ENCODE peak calls at places on chromosome 10, in five cellular contexts. One of them, this sample, is unnamed.

GRCh38 chr10:119597405-119598186 is 832 bp upstream of the TIAL1 start:
- DNase-seq in HEK293T: no peak
- DNase-seq in GM12878: peak
- DNase-seq in H1: no peak
- DNase-seq in HepG2: no peak
- DNase-seq in this sample: no peak

GRCh38 chr10:104642311-104643022 is 1.4 kb downstream of the SORCS3 start:
- DNase-seq in HepG2: peak
- DNase-seq in GM12878: no peak
- DNase-seq in H1: peak
- DNase-seq in HEK293T: peak
- DNase-seq in this sample: peak

GRCh38 chr10:33791295-33791694 is 456.8 kb upstream of the NRP1 start:
- DNase-seq in GM12878: no peak
- DNase-seq in H1: no peak
- DNase-seq in HepG2: peak
- DNase-seq in HEK293T: no peak
- DNase-seq in this sample: no peak

GRCh38 chr10:127991543-127992255 is 84.8 kb downstream of the PTPRE start:
- DNase-seq in HEK293T: no peak
- DNase-seq in HepG2: no peak
- DNase-seq in GM12878: no peak
- DNase-seq in H1: no peak
- DNase-seq in this sample: no peak

GRCh38 chr10:52423369-52423768 is 109.3 kb downstream of the DKK1 start:
- DNase-seq in HepG2: no peak
- DNase-seq in HEK293T: no peak
- DNase-seq in H1: no peak
- DNase-seq in GM12878: no peak
- DNase-seq in this sample: no peak

GRCh38 chr10:2866569-2866968 is 200.8 kb upstream of the PFKP start:
- DNase-seq in H1: no peak
- DNase-seq in HepG2: no peak
- DNase-seq in GM12878: no peak
- DNase-seq in HEK293T: no peak
- DNase-seq in this sample: peak

GRCh38 chr10:65793738-65794425 is 1132.0 kb upstream of the LRRTM3 start:
- DNase-seq in GM12878: no peak
- DNase-seq in H1: no peak
- DNase-seq in HepG2: no peak
- DNase-seq in HEK293T: no peak
- DNase-seq in this sample: no peak

GRCh38 chr10:80163741-80164341 is 31.3 kb downstream of the PLAC9 start:
- DNase-seq in HepG2: no peak
- DNase-seq in HEK293T: no peak
- DNase-seq in GM12878: no peak
- DNase-seq in H1: no peak
- DNase-seq in this sample: no peak

GRCh38 chr10:62083868-62084267 is 182.4 kb downstream of the ARID5B start:
- DNase-seq in H1: no peak
- DNase-seq in HEK293T: peak
- DNase-seq in HepG2: no peak
- DNase-seq in GM12878: no peak
- DNase-seq in this sample: no peak

GRCh38 chr10:49651039-49651835 is 28.2 kb upstream of the C10orf53 start:
- DNase-seq in H1: peak
- DNase-seq in HepG2: no peak
- DNase-seq in HEK293T: no peak
- DNase-seq in GM12878: no peak
- DNase-seq in this sample: no peak

GRCh38 chr10:128629111-128630096 is 503.2 kb upstream of the MKI67 start:
- DNase-seq in GM12878: no peak
- DNase-seq in HepG2: peak
- DNase-seq in HEK293T: no peak
- DNase-seq in H1: no peak
- DNase-seq in this sample: no peak

GRCh38 chr10:120477006-120477722 is 20.1 kb downstream of the PLPP4 start:
- DNase-seq in HepG2: no peak
- DNase-seq in H1: no peak
- DNase-seq in GM12878: no peak
- DNase-seq in HEK293T: no peak
- DNase-seq in this sample: no peak

GRCh38 chr10:83310688-83311087 is 828.6 kb upstream of the GHITM start:
- DNase-seq in HEK293T: no peak
- DNase-seq in H1: no peak
- DNase-seq in HepG2: no peak
- DNase-seq in GM12878: no peak
- DNase-seq in this sample: no peak

GRCh38 chr10:132665946-132666732 is 119.8 kb downstream of the NKX6-2 start:
- DNase-seq in HEK293T: no peak
- DNase-seq in H1: no peak
- DNase-seq in GM12878: no peak
- DNase-seq in HepG2: no peak
- DNase-seq in this sample: no peak

GRCh38 chr10:408223-408622 is 273.0 kb downstream of the ZMYND11 start:
- DNase-seq in HEK293T: no peak
- DNase-seq in H1: no peak
- DNase-seq in HepG2: no peak
- DNase-seq in GM12878: no peak
- DNase-seq in this sample: no peak

GRCh38 chr10:413662-414071 is 275.8 kb downstream of the DIP2C start:
- DNase-seq in GM12878: no peak
- DNase-seq in H1: no peak
- DNase-seq in HEK293T: no peak
- DNase-seq in HepG2: no peak
- DNase-seq in this sample: no peak

GRCh38 chr10:412109-412508 is 276.9 kb downstream of the ZMYND11 start:
- DNase-seq in HepG2: no peak
- DNase-seq in GM12878: no peak
- DNase-seq in HEK293T: no peak
- DNase-seq in H1: no peak
- DNase-seq in this sample: no peak

GRCh38 chr10:409403-410040 is 274.3 kb downstream of the ZMYND11 start:
- DNase-seq in HEK293T: no peak
- DNase-seq in HepG2: no peak
- DNase-seq in GM12878: no peak
- DNase-seq in H1: no peak
- DNase-seq in this sample: no peak

DNA sequence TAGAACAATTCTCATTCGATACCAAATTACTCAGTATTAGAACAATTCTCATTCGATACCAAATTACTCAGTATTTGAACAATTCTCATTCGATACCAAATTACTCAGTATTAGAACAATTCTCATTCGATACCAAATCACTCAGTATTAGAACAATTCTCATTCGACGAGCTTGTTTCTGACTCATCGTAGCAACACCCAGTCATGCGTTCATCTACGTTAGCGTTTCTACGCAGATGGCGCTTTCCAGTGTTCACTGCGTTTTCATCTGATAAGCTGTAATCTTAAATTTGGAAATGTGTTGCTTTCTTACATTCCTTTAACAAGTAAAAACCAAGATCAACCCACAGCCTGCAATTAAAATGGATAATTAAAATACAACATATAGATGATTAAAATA is 276.3 kb downstream of the ZMYND11 start:
- DNase-seq in HepG2: no peak
- DNase-seq in HEK293T: no peak
- DNase-seq in H1: no peak
- DNase-seq in GM12878: no peak
- DNase-seq in this sample: no peak
- TF ChIP-seq SUZ12 in HepG2: no peak
- TF ChIP-seq SUZ12 in HEK293T: no peak
- TF ChIP-seq SUZ12 in H1: no peak
- TF ChIP-seq SUZ12 in GM12878: no peak
- TF ChIP-seq SUZ12 in this sample: no peak

DNA sequence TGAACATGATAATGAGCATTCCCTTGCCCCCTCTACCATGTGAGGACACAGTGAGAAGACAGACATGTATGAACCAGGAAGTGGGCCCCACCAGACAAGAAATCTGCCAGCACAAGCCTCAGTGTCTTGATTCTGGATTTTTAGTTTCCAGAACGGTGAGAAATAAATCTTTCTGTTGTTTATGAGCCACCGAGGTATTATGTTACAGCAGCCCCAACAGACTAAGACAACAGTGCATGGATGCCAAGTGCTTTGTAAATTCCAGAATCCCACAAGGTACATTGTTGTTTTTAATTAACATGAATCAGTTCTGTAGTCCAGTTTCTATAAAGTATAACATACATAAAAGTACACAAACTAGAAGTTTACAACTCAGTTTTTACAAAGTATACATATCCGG is 162.2 kb downstream of the ARHGAP21 start:
- DNase-seq in HepG2: no peak
- DNase-seq in HEK293T: no peak
- DNase-seq in H1: no peak
- DNase-seq in GM12878: no peak
- DNase-seq in this sample: no peak
- TF ChIP-seq SUZ12 in HepG2: no peak
- TF ChIP-seq SUZ12 in HEK293T: no peak
- TF ChIP-seq SUZ12 in H1: no peak
- TF ChIP-seq SUZ12 in GM12878: no peak
- TF ChIP-seq SUZ12 in this sample: no peak

DNA sequence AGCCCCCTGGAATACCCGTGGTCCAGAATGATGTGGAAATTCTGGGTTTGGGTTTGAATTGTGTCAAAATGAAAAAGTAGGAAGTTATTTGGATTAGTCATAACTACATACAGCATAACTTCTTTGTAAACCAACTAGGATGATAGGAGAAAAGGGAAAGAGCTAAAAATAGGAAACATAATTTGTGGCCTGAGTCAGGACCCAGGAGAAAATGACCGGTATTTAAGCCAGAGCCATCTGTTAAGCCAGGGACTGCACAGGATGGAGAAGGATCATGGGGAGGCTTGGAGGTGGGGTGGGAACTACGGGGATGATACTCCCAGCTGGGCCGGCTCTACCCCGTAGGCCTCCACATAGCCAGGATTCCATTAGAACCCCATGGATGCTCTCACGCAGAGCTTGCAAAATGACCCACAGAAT is 98.6 kb downstream of the MYOF start:
- DNase-seq in HepG2: no peak
- DNase-seq in HEK293T: no peak
- DNase-seq in GM12878: no peak
- DNase-seq in H1: no peak
- DNase-seq in this sample: no peak
- TF ChIP-seq SUZ12 in HepG2: no peak
- TF ChIP-seq SUZ12 in HEK293T: no peak
- TF ChIP-seq SUZ12 in GM12878: no peak
- TF ChIP-seq SUZ12 in H1: no peak
- TF ChIP-seq SUZ12 in this sample: no peak

DNA sequence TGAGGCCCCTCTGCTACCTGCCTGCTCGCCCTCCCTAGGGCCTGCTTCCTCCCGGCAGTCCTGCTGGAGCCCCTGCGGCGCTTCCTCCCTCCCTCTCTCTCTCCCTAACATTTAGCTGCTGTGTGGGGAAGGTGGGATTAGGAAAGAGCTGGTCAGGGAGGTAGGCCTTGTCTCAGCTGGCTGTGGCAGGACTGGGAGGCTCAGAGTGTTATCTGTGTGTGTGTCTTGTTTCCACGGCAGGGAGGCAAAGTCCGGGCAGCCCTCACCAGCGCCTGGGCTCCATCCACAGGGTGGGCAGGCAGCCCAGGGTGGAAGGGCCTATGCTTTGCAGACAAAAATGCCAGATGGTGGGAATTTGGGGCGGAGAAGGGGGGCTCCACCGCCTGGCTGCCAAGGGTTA is 105.7 kb downstream of the RPS24 start:
- DNase-seq in HEK293T: no peak
- DNase-seq in GM12878: no peak
- DNase-seq in H1: peak
- DNase-seq in HepG2: peak
- DNase-seq in this sample: no peak
- TF ChIP-seq SUZ12 in HEK293T: no peak
- TF ChIP-seq SUZ12 in GM12878: no peak
- TF ChIP-seq SUZ12 in H1: no peak
- TF ChIP-seq SUZ12 in HepG2: no peak
- TF ChIP-seq SUZ12 in this sample: no peak

DNA sequence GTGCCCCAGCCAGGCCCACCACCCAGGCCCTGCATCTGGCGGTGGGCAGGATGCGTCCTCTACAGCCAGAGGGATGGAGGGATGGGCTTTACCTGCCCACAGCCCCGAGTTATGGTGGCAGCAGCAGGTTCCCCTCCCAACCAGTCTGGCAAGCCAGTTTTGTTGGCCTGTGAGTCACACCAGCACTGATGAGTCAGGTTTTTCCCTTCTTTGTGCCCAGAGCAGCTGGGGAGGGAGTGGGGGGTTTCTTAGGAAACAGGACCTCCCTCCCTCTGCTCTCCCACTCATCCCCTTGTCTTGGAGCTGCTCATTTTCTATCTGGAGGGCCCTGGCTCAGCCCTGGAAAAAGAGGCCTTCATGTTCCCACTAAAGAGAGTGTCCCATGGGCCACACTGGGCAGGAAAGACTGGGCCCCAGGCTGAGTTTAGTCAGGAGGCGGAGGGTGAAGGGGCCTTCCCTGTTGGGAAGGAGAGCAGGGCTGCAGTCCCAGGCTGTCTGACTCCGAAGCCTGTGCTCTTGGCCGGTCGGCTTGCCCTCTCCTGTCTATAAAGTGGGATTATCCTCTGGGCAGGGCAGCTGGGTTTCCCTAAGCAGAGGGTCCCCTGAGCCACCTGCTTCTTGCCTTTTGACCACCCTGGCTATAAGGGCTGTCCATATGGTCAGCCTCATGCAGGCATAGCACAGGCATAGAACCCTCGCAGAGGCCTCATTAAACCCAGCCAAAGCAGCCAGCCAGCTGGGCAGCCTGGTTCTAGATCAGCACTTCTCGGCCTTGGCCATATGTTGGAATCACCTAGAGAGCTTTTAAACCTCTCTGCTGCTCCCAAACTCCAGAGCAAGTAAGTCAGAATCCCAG is 30.2 kb upstream of the ANKRD2 start:
- DNase-seq in GM12878: no peak
- DNase-seq in HEK293T: no peak
- DNase-seq in HepG2: peak
- DNase-seq in H1: no peak
- DNase-seq in this sample: peak
- TF ChIP-seq SUZ12 in GM12878: no peak
- TF ChIP-seq SUZ12 in HEK293T: no peak
- TF ChIP-seq SUZ12 in HepG2: no peak
- TF ChIP-seq SUZ12 in H1: no peak
- TF ChIP-seq SUZ12 in this sample: no peak

GRCh38 chr10:69639291-69640195 is 9.5 kb downstream of the FAM241B start:
- DNase-seq in GM12878: peak
- DNase-seq in H1: peak
- DNase-seq in HEK293T: peak
- DNase-seq in HepG2: peak
- DNase-seq in this sample: peak
- TF ChIP-seq SUZ12 in GM12878: no peak
- TF ChIP-seq SUZ12 in H1: no peak
- TF ChIP-seq SUZ12 in HEK293T: no peak
- TF ChIP-seq SUZ12 in HepG2: no peak
- TF ChIP-seq SUZ12 in this sample: no peak

GRCh38 chr10:23702977-23703414 is 264.1 kb downstream of the OTUD1 start:
- DNase-seq in HepG2: peak
- DNase-seq in GM12878: no peak
- DNase-seq in HEK293T: peak
- DNase-seq in H1: peak
- DNase-seq in this sample: peak
- TF ChIP-seq SUZ12 in HepG2: no peak
- TF ChIP-seq SUZ12 in GM12878: no peak
- TF ChIP-seq SUZ12 in HEK293T: no peak
- TF ChIP-seq SUZ12 in H1: no peak
- TF ChIP-seq SUZ12 in this sample: no peak

GRCh38 chr10:6321880-6322279 is 119.1 kb downstream of the PFKFB3 start:
- DNase-seq in HepG2: no peak
- DNase-seq in HEK293T: no peak
- DNase-seq in GM12878: no peak
- DNase-seq in H1: no peak
- DNase-seq in this sample: no peak
- TF ChIP-seq SUZ12 in HepG2: no peak
- TF ChIP-seq SUZ12 in HEK293T: no peak
- TF ChIP-seq SUZ12 in GM12878: no peak
- TF ChIP-seq SUZ12 in H1: no peak
- TF ChIP-seq SUZ12 in this sample: no peak